ENCODE peak calls at places on chromosomes 5 and 9, in nine cellular contexts. C is IMR-90, B is WERI-Rb-1, G is osteoblast, M is foreskin fibroblast, J is GM20000, Z is lung, O is astrocyte of the spinal cord, P is lower leg skin. W is an unnamed sample.

GRCh38 chr5:170216262-170216864 is 16.4 kb upstream of the C5orf58 start:
- DNase-seq in G (peak; percentile 85), J (peak; percentile 44), B (no peak), C (peak; percentile 36), Z (no peak), P (no peak), O (peak; percentile 68), M (peak; percentile 77), W (no peak)

GRCh38 chr5:113337515-113338140 is 97.2 kb downstream of the TSSK1B start:
- DNase-seq in J (no peak), O (peak; percentile 36), B (no peak), P (no peak), C (peak; percentile 67), M (peak; percentile 50), G (no peak), Z (no peak), W (no peak)

GRCh38 chr5:10555134-10555733 is 8.6 kb upstream of the ANKRD33B start:
- DNase-seq in M (peak; percentile 88), B (no peak), G (peak; percentile 88), J (no peak), P (no peak), O (peak; percentile 82), Z (no peak), C (peak; percentile 91), W (peak; percentile 80)

GRCh38 chr5:132219981-132220380 is 7.7 kb downstream of the P4HA2 start:
- DNase-seq in M (no peak), O (no peak), G (no peak), B (no peak), C (no peak), J (no peak), Z (no peak), P (no peak), W (no peak)

GRCh38 chr5:12566441-12566840 is 662.2 kb upstream of the CTNND2 start:
- DNase-seq in J (no peak), Z (no peak), B (no peak), P (no peak), G (no peak), M (no peak), O (peak; percentile 32), C (no peak), W (no peak)

GRCh38 chr5:159489779-159490178 is 159.5 kb upstream of the IL12B start:
- DNase-seq in B (no peak), P (no peak), M (no peak), O (no peak), C (no peak), G (no peak), J (no peak), Z (no peak), W (no peak)

GRCh38 chr5:90015584-90016018 is 394.0 kb downstream of the CETN3 start:
- DNase-seq in Z (no peak), C (peak; percentile 11), O (peak; percentile 71), P (no peak), B (no peak), M (peak; percentile 9), J (peak; percentile 27), G (no peak), W (no peak)

GRCh38 chr5:142281012-142281374 is 43.8 kb downstream of the SPRY4 start:
- DNase-seq in P (no peak), J (no peak), G (no peak), M (no peak), Z (no peak), B (no peak), C (no peak), O (no peak), W (no peak)

GRCh38 chr5:102711525-102712240 is 43.4 kb upstream of the PAM start:
- DNase-seq in G (no peak), J (no peak), Z (no peak), C (peak; percentile 22), B (no peak), M (peak; percentile 71), P (no peak), O (no peak), W (no peak)

GRCh38 chr5:5291357-5291756 is 131.1 kb upstream of the ICE1 start:
- DNase-seq in Z (no peak), G (no peak), B (no peak), M (no peak), P (no peak), C (no peak), J (no peak), O (peak; percentile 41), W (no peak)

GRCh38 chr9:37370968-37371563 is 51.4 kb upstream of the GRHPR start:
- DNase-seq in J (peak; percentile 67), P (no peak), O (no peak), M (no peak), Z (no peak), C (no peak), B (no peak), G (no peak), W (no peak)

GRCh38 chr9:100724932-100725331 is 147.1 kb downstream of the CAVIN4 start:
- DNase-seq in C (no peak), M (no peak), O (no peak), P (no peak), Z (no peak), B (no peak), G (no peak), J (no peak), W (no peak)

GRCh38 chr5:75384218-75384617 is 47.2 kb downstream of the HMGCR start:
- DNase-seq in G (no peak), O (no peak), J (no peak), B (no peak), M (no peak), C (no peak), P (no peak), Z (no peak), W (no peak)

GRCh38 chr5:180172447-180173197 is 36.4 kb downstream of the RASGEF1C start:
- DNase-seq in J (no peak), G (peak; percentile 63), P (no peak), M (peak; percentile 14), Z (no peak), C (no peak), O (no peak), B (no peak), W (no peak)

GRCh38 chr9:101226803-101227202 is 158.0 kb downstream of the BAAT start:
- DNase-seq in G (no peak), M (no peak), J (no peak), P (no peak), B (no peak), O (no peak), C (no peak), Z (no peak), W (no peak)

GRCh38 chr5:2206244-2207108 is 323.8 kb upstream of the IRX4 start:
- DNase-seq in G (no peak), J (no peak), B (no peak), M (no peak), P (no peak), Z (peak; percentile 23), C (no peak), O (no peak), W (no peak)

GRCh38 chr9:124304285-124304684 is 46.5 kb downstream of the NEK6 start:
- DNase-seq in P (no peak), C (no peak), J (no peak), B (no peak), Z (no peak), O (no peak), G (no peak), M (no peak), W (no peak)

GRCh38 chr9:128911529-128912035 is 9.2 kb upstream of the PHYHD1 start:
- DNase-seq in P (no peak), C (peak; percentile 77), B (no peak), Z (peak; percentile 62), M (peak; percentile 90), G (peak; percentile 93), O (peak; percentile 54), J (no peak), W (peak; percentile 43)

DNA sequence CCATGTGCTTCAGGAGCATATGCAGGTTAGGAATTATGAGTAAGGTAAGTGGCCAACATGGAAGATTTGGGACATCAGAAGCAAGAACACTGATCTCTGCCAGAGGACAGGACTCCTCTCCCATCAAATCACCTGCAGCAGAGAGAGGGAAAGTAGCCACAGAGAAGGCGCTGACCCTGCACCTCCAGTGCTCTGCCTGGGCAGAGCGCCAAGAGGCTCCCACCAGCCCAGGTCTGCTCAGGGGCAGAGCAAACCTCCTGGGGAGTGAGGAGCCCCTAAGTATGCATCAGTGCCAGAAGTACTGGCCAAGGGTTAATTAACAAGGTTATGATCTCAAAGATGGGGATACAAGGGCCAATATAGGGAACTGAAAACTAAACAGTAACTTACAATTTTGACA is 545.3 kb upstream of the TRPC7 start:
- DNase-seq in J (no peak), B (no peak), M (no peak), P (no peak), O (no peak), G (no peak), C (no peak), Z (no peak), W (no peak)
- TF ChIP-seq CTCF in J (no peak), B (no peak), M (no peak), P (no peak), O (no peak), G (no peak), C (no peak), Z (no peak), W (no peak)

DNA sequence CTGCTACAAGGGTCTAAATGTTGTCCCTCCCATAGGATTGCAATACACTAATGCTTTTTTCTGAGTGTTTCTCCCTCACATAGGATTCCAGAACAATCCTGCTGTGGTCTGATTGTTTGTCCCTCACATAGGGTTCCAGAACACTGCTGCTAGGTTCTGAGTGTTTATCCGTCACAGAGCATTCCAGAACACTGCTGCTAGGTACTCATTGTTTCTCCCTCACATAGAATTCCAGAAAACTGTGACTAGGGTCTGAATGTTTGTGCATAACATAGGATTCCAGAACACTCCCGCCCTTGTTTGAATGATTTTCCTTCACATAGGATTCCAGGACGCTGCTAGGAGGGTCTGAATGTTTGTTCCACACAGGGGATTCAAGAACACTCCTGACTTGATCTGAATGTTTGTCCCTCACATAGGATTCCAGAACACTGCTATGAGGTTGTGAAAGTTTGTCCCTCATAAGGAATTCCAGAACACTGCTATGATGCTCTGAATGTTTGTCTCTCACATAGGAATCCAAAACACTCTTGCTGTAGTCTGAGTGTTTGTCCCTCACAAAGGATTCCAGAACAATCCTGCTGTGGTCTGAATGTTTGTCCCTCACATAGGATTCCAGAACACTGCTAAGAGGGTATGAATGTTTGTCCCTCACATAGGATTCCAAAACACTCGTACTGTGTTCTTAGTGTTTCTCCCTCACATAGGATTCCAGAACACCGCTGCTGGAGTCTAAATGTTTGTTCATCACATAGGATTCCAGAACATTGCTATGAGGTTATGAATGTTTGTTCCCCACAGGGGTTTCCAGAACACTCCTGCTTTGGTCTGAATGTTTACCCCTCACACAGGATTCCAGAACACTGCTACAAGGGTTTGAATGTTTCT is 213.5 kb downstream of the FOXD4L6 start:
- DNase-seq in J (no peak), M (no peak), Z (no peak), P (no peak), G (no peak), C (no peak), B (no peak), O (no peak), W (no peak)
- TF ChIP-seq CTCF in J (no peak), M (no peak), Z (no peak), P (no peak), G (no peak), C (no peak), B (no peak), O (no peak), W (no peak)

GRCh38 chr5:136805466-136805865 is 440.1 kb upstream of the TRPC7 start:
- DNase-seq in M (no peak), G (no peak), Z (no peak), P (no peak), J (no peak), O (no peak), B (no peak), C (no peak), W (no peak)
- TF ChIP-seq CTCF in M (peak; percentile 17), G (peak; percentile 44), Z (no peak), P (no peak), J (no peak), O (peak; percentile 20), B (peak; percentile 20), C (no peak), W (peak; percentile 36)

GRCh38 chr5:157366741-157367684 is 93.0 kb upstream of the NIPAL4 start:
- DNase-seq in C (peak; percentile 84), M (peak; percentile 71), O (peak; percentile 86), Z (no peak), J (no peak), G (no peak), B (no peak), P (no peak), W (peak; percentile 12)
- TF ChIP-seq CTCF in C (peak; percentile 92), M (peak; percentile 65), O (peak; percentile 78), Z (no peak), J (no peak), G (peak; percentile 94), B (peak; percentile 47), P (no peak), W (peak; percentile 68)

W was measured in BJ.